ENCODE peak calls at places on chromosome 12, in ten cellular contexts. Z is AG09309; T is activated CD4-positive, alpha-beta T cell treated with anti-CD3 and anti-CD28 coated beads, Interleukin-2, amount 10 ng/mL, durations not matched to agents 7 days and 5 days; F is breast epithelium; R is mammary epithelial cell; Y is HT-29; M is HFFc6; E is AG08396; K is psoas muscle; G is progenitor cell of endocrine pancreas. P is an unnamed sample.

GRCh38 chr12:22116376-22116775 is 70.4 kb downstream of the CMAS start:
- DNase-seq in Y (no peak), G (no peak), E (no peak), K (no peak), T (no peak), R (no peak), Z (no peak), M (no peak), F (no peak), P (no peak)

GRCh38 chr12:120093592-120094355 is 22.8 kb downstream of the RAB35 start:
- DNase-seq in Y (no peak), K (peak; percentile 47), Z (no peak), E (no peak), M (no peak), F (no peak), R (no peak), T (no peak), G (no peak), P (no peak)

GRCh38 chr12:3275171-3276041 is 198.2 kb downstream of the TSPAN9 start:
- DNase-seq in G (peak; percentile 88), Z (peak; percentile 14), F (peak; percentile 51), E (peak; percentile 90), M (peak; percentile 72), T (peak; percentile 76), K (peak; percentile 89), R (peak; percentile 32), Y (peak; percentile 76), P (peak; percentile 72)

GRCh38 chr12:89351489-89352241 is 636 bp downstream of the DUSP6 start:
- DNase-seq in Z (no peak), K (peak; percentile 70), Y (no peak), E (peak; percentile 45), F (no peak), M (no peak), T (peak; percentile 46), G (peak; percentile 34), R (no peak), P (no peak)

GRCh38 chr12:28167981-28168485 is 22.2 kb upstream of the CCDC91 start:
- DNase-seq in F (no peak), G (no peak), T (no peak), Y (no peak), K (no peak), R (no peak), E (no peak), Z (no peak), M (no peak), P (no peak)

GRCh38 chr12:11894890-11895289 is 175.8 kb upstream of the BCL2L14 start:
- DNase-seq in G (no peak), Z (no peak), Y (no peak), F (no peak), T (peak; percentile 32), M (no peak), R (no peak), K (no peak), E (no peak), P (peak; percentile 24)

GRCh38 chr12:111359231-111359913 is 9.5 kb downstream of the PHETA1 start:
- DNase-seq in E (no peak), Z (no peak), R (no peak), T (peak; percentile 22), Y (no peak), G (no peak), F (no peak), K (no peak), M (no peak), P (peak; percentile 44)

GRCh38 chr12:46452061-46452615 is 79.6 kb upstream of the SLC38A2 start:
- DNase-seq in E (no peak), R (peak; percentile 74), G (no peak), Y (peak; percentile 31), F (no peak), M (peak; percentile 63), T (no peak), Z (no peak), K (no peak), P (no peak)

GRCh38 chr12:71780207-71780822 is 25.7 kb downstream of the RAB21 start:
- DNase-seq in K (no peak), G (no peak), M (peak; percentile 44), T (peak; percentile 55), Y (peak; percentile 68), F (no peak), R (peak; percentile 19), E (peak; percentile 29), Z (no peak), P (peak; percentile 22)

GRCh38 chr12:57629897-57630471 is 3.0 kb downstream of the B4GALNT1 start:
- DNase-seq in Y (no peak), G (no peak), F (peak; percentile 7), Z (no peak), T (no peak), R (no peak), M (no peak), E (no peak), K (peak; percentile 28), P (peak; percentile 7)

GRCh38 chr12:48104531-48104930 is 1.3 kb downstream of the SENP1 start:
- DNase-seq in F (no peak), E (no peak), G (no peak), K (no peak), T (no peak), Y (peak; percentile 65), R (peak; percentile 61), Z (no peak), M (no peak), P (no peak)

GRCh38 chr12:58413794-58414193 is 472.4 kb downstream of the ATP23 start:
- DNase-seq in G (no peak), Z (no peak), R (peak; percentile 72), K (no peak), Y (peak; percentile 43), E (no peak), M (peak; percentile 78), F (no peak), T (no peak), P (no peak)

GRCh38 chr12:124809878-124810277 is 53.8 kb downstream of the SCARB1 start:
- DNase-seq in Z (peak; percentile 11), K (no peak), G (no peak), R (peak; percentile 26), Y (no peak), E (peak; percentile 74), M (peak; percentile 13), T (no peak), F (no peak), P (no peak)

GRCh38 chr12:47407730-47408129 is 298.1 kb downstream of the RPAP3 start:
- DNase-seq in R (no peak), E (no peak), F (no peak), K (no peak), G (no peak), Y (no peak), T (no peak), Z (no peak), M (no peak), P (no peak)

GRCh38 chr12:49974231-49974675 is 1.5 kb downstream of the AQP6 start:
- DNase-seq in M (peak; percentile 31), Y (no peak), G (no peak), T (no peak), R (no peak), Z (no peak), K (peak; percentile 79), E (peak; percentile 84), F (no peak), P (no peak)

GRCh38 chr12:54935235-54935951 is 49.2 kb downstream of the TESPA1 start:
- DNase-seq in T (peak; percentile 60), G (no peak), Y (peak; percentile 56), E (peak; percentile 76), M (peak; percentile 89), F (no peak), K (no peak), R (peak; percentile 96), Z (peak; percentile 74), P (peak; percentile 52)

GRCh38 chr12:126768517-126768916 is 1498.5 kb upstream of the TMEM132C start:
- DNase-seq in Z (no peak), T (no peak), Y (no peak), E (no peak), F (no peak), G (no peak), K (no peak), R (no peak), M (no peak), P (no peak)

GRCh38 chr12:62917066-62917465 is 17.9 kb downstream of the PPM1H start:
- DNase-seq in Y (no peak), M (no peak), F (no peak), Z (no peak), R (no peak), G (no peak), K (no peak), T (no peak), E (no peak), P (no peak)

GRCh38 chr12:32273712-32274111 is 125.6 kb upstream of the FGD4 start:
- DNase-seq in M (no peak), K (no peak), E (no peak), G (peak; percentile 33), R (no peak), Y (no peak), Z (no peak), F (no peak), T (peak; percentile 36), P (peak; percentile 61)

GRCh38 chr12:111406474-111407370 is 999 bp downstream of the SH2B3 start:
- DNase-seq in K (peak; percentile 70), T (peak; percentile 56), G (no peak), Y (no peak), Z (no peak), M (no peak), E (no peak), F (no peak), R (no peak), P (no peak)

GRCh38 chr12:43736921-43737440 is 21.6 kb downstream of the PUS7L start:
- DNase-seq in T (no peak), F (no peak), R (no peak), K (no peak), Z (no peak), Y (no peak), G (no peak), E (no peak), M (no peak), P (no peak)

GRCh38 chr12:71397433-71397954 is 42.1 kb upstream of the LGR5 start:
- DNase-seq in R (no peak), F (no peak), K (no peak), E (peak; percentile 10), Z (peak; percentile 59), M (peak; percentile 23), Y (no peak), T (no peak), G (no peak), P (no peak)

GRCh38 chr12:94567784-94568183 is 82.6 kb downstream of the TMCC3 start:
- DNase-seq in Z (no peak), K (no peak), R (no peak), Y (no peak), E (no peak), F (no peak), T (no peak), M (no peak), G (no peak), P (no peak)

P was measured in stimulated activated naive CD8-positive, alpha-beta T cell treated with anti-CD3 and anti-CD28 coated beads, Interleukin-15, amount 100 ng/mL, for 72 hours.